ENCODE peak calls at places on chromosomes 4 and X, in nine cellular contexts. E is ovary, J is tibial nerve, F is stomach, B is esophagus muscularis mucosa, T is SK-N-SH, Z is upper lobe of left lung, S is H1, U is K562. D is an unnamed sample. For H3K36me3, the result is how much of the 10 kb centered on the place peaks cover.

GRCh38 chr4:182143086-182143821 is 99.9 kb upstream of the TENM3 start:
- DNase-seq in E (no peak), J (no peak), F (no peak), B (no peak), T (no peak), Z (no peak), S (no peak), U (no peak), D (peak)

GRCh38 chr4:43776371-43776770 is 672.2 kb downstream of the KCTD8 start:
- DNase-seq in E (no peak), J (no peak), F (no peak), B (no peak), T (peak), Z (no peak), S (no peak), U (no peak), D (no peak)

GRCh38 chrX:20361890-20362262 is 95.2 kb upstream of the RPS6KA3 start:
- DNase-seq in E (no peak), J (peak), F (no peak), B (no peak), T (no peak), Z (no peak), S (no peak), U (no peak), D (no peak)

GRCh38 chrX:148043456-148043855 is 62.3 kb downstream of the FMR1NB start:
- DNase-seq in E (no peak), J (no peak), F (no peak), B (no peak), T (no peak), Z (no peak), S (no peak), U (no peak), D (no peak)

GRCh38 chr4:185005209-185005819 is 13.0 kb upstream of the HELT start:
- DNase-seq in E (peak), J (peak), F (peak), B (no peak), T (peak), Z (peak), S (no peak), U (peak), D (peak)

GRCh38 chr4:83328486-83328885 is 6.2 kb downstream of the HPSE start:
- DNase-seq in E (no peak), J (no peak), F (no peak), B (no peak), T (no peak), Z (no peak), S (no peak), U (no peak), D (no peak)

GRCh38 chrX:81957900-81958545 is 756.1 kb downstream of the SH3BGRL start:
- DNase-seq in E (no peak), J (no peak), F (no peak), B (no peak), T (peak), Z (no peak), S (no peak), U (no peak), D (no peak)

GRCh38 chr4:78710536-78710935 is 65.6 kb upstream of the BMP2K start:
- DNase-seq in E (no peak), J (no peak), F (no peak), B (no peak), T (no peak), Z (no peak), S (no peak), U (no peak), D (no peak)

GRCh38 chrX:153818571-153819397 is 11.6 kb downstream of the PDZD4 start:
- DNase-seq in E (no peak), J (no peak), F (peak), B (no peak), T (peak), Z (peak), S (no peak), U (peak), D (peak)

GRCh38 chr4:6974138-6974848 is 64.7 kb downstream of the TBC1D14 start:
- DNase-seq in E (peak), J (peak), F (peak), B (peak), T (peak), Z (no peak), S (peak), U (peak), D (peak)

GRCh38 chr4:126701756-126702155 is 931.0 kb upstream of the INTU start:
- DNase-seq in E (no peak), J (no peak), F (no peak), B (no peak), T (no peak), Z (no peak), S (no peak), U (no peak), D (no peak)

GRCh38 chr4:41143721-41144379 is 70.5 kb downstream of the APBB2 start:
- DNase-seq in E (no peak), J (no peak), F (no peak), B (no peak), T (no peak), Z (no peak), S (no peak), U (no peak), D (no peak)

GRCh38 chrX:24482823-24483410 is 17.8 kb downstream of the PDK3 start:
- DNase-seq in E (no peak), J (no peak), F (no peak), B (no peak), T (no peak), Z (no peak), S (no peak), U (no peak), D (no peak)

GRCh38 chrX:24478516-24478915 is 13.4 kb downstream of the PDK3 start:
- DNase-seq in E (no peak), J (no peak), F (no peak), B (no peak), T (no peak), Z (no peak), S (no peak), U (no peak), D (no peak)

GRCh38 chrX:24475480-24475879 is 10.4 kb downstream of the PDK3 start:
- DNase-seq in E (no peak), J (no peak), F (no peak), B (no peak), T (no peak), Z (no peak), S (no peak), U (no peak), D (no peak)

GRCh38 chrX:24483596-24483995 is 18.5 kb downstream of the PDK3 start:
- DNase-seq in E (no peak), J (no peak), F (no peak), B (no peak), T (no peak), Z (no peak), S (no peak), U (no peak), D (no peak)

GRCh38 chrX:24479924-24480722 is 15.0 kb downstream of the PDK3 start:
- DNase-seq in E (no peak), J (peak), F (no peak), B (no peak), T (no peak), Z (no peak), S (no peak), U (no peak), D (peak)
- TF ChIP-seq EP300 in E (no peak), J (no peak), F (no peak), B (no peak), T (no peak), Z (no peak), S (no peak), U (no peak), D (no peak)

DNA sequence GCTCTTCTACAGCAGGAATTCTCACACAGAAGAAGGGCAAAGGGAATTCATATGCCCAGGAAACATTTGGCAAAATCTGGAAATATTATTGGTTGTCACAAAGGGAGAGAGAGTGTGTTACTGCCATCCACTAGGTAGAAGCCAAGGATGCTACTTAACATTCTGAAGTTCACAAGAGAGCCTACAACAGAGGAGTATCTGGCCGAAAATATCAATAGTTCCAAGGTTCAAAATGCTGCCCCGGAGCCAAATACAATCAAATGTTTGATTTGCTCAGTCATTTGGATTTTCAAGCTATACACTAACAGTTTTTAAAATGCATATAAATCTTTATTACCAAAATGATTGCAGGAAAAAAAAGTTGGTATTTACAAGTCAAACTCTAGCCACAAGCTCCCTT is 18.8 kb downstream of the OTUD4 start:
- DNase-seq in E (no peak), J (no peak), F (no peak), B (no peak), T (no peak), Z (no peak), S (no peak), U (no peak), D (no peak)
- H3K36me3 ChIP-seq in E (under half), J (under half), F (half or more), B (half or more), T (under half), Z (under half), S (under half), U (half or more), D (under half)

GRCh38 chrX:106467943-106468342 is 143.8 kb upstream of the RADX start:
- DNase-seq in E (no peak), J (no peak), F (no peak), B (no peak), T (no peak), Z (no peak), S (no peak), U (no peak), D (no peak)

GRCh38 chrX:106468433-106468832 is 143.3 kb upstream of the RADX start:
- DNase-seq in E (no peak), J (no peak), F (no peak), B (no peak), T (no peak), Z (no peak), S (no peak), U (no peak), D (no peak)

DNA sequence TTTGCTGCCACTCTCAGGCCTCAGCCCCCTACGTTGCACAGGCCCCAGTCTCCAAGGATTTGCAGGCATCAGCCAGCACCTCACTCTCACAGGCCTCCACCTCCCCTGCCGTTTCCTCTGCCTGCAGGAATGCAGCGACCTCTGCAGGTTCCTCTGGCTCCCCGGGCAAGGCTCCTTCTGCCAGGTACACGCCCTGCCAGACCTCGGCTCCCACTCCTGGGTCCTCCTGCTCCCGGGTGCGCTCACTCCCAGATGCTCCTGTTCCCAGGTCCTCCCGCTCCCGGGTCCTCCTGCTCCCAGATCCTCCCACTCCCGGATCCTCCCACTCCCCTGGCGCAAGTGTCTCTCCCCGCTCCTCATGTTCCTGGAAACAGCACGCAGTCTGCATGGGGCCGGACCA is 144.4 kb upstream of the RADX start:
- DNase-seq in E (no peak), J (no peak), F (no peak), B (no peak), T (no peak), Z (no peak), S (no peak), U (no peak), D (no peak)
- TF ChIP-seq EP300 in E (no peak), J (no peak), F (no peak), B (no peak), T (no peak), Z (no peak), S (no peak), U (no peak), D (no peak)

GRCh38 chr4:76116821-76117220 is 31.4 kb downstream of the NUP54 start:
- DNase-seq in E (no peak), J (no peak), F (no peak), B (no peak), T (no peak), Z (no peak), S (no peak), U (no peak), D (no peak)
- H3K36me3 ChIP-seq in E (under half), J (under half), F (half or more), B (half or more), T (half or more), Z (under half), S (half or more), U (half or more), D (under half)

GRCh38 chr4:55517526-55518229 is 29.0 kb downstream of the CLOCK start:
- DNase-seq in E (no peak), J (no peak), F (no peak), B (no peak), T (no peak), Z (no peak), S (no peak), U (no peak), D (no peak)
- TF ChIP-seq EP300 in E (no peak), J (no peak), F (no peak), B (no peak), T (no peak), Z (no peak), S (no peak), U (no peak), D (no peak)

DNA sequence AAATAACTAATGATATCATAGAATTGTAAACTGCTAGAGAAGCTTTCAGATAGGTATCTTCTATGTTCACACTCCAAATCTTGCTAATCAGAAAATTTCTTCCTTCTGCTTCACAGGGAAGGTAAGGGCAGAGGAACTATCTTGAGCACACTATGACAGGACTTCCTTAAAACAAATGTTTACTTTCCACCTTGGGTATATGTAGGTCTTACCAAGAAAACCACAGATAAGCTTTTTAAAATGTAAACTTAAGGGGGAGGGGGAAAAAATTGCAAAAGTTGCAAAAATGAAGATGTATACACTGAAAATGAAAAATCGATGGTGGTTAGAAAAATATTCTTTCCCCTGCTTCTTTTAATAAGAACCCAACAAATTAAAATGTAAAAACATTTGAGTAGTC is 30.9 kb downstream of the YTHDC1 start:
- DNase-seq in E (no peak), J (no peak), F (no peak), B (no peak), T (no peak), Z (no peak), S (no peak), U (no peak), D (no peak)
- H3K36me3 ChIP-seq in E (under half), J (under half), F (half or more), B (half or more), T (half or more), Z (half or more), S (half or more), U (half or more), D (half or more)

GRCh38 chr4:80385397-80386280 is 50.1 kb downstream of the CFAP299 start:
- DNase-seq in E (no peak), J (no peak), F (no peak), B (no peak), T (no peak), Z (peak), S (no peak), U (no peak), D (no peak)

GRCh38 chr4:80388284-80388607 is 52.7 kb downstream of the CFAP299 start:
- DNase-seq in E (no peak), J (no peak), F (no peak), B (peak), T (no peak), Z (no peak), S (no peak), U (no peak), D (no peak)

GRCh38 chr4:80390178-80390577 is 54.6 kb downstream of the CFAP299 start:
- DNase-seq in E (no peak), J (no peak), F (no peak), B (no peak), T (no peak), Z (no peak), S (no peak), U (no peak), D (no peak)

GRCh38 chr4:80386281-80386886 is 50.9 kb downstream of the CFAP299 start:
- DNase-seq in E (no peak), J (no peak), F (no peak), B (peak), T (no peak), Z (peak), S (no peak), U (no peak), D (no peak)

GRCh38 chr4:80387390-80388283 is 52.1 kb downstream of the CFAP299 start:
- DNase-seq in E (no peak), J (no peak), F (no peak), B (peak), T (no peak), Z (peak), S (no peak), U (no peak), D (no peak)
- TF ChIP-seq EP300 in E (no peak), J (no peak), F (no peak), B (no peak), T (no peak), Z (no peak), S (no peak), U (no peak), D (no peak)

DNA sequence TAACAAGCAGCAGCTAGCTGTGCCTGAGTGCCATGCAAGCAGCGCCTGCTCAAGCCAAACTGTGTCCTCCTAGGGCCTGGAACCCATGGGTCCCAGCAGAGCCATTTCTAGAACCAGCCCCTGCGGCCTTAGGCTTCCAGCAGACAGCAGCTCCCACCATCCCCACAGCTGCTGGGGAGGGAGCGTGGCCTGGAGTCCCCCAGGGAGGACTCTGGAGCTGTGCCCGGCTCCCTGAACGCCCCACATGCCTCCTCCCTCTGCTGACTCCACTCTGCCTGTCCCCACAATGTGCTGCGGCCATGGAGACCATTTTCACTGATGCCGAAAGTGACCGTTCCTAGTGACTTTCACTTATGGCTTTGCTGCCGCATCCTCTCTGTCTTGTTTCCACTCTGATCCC is 45.9 kb downstream of the GAK start:
- DNase-seq in E (no peak), J (no peak), F (no peak), B (no peak), T (no peak), Z (no peak), S (no peak), U (no peak), D (no peak)
- H3K36me3 ChIP-seq in E (under half), J (under half), F (half or more), B (half or more), T (half or more), Z (half or more), S (under half), U (half or more), D (under half)

GRCh38 chr4:176818531-176818930 is 25.8 kb upstream of the VEGFC start:
- DNase-seq in E (no peak), J (no peak), F (no peak), B (no peak), T (no peak), Z (no peak), S (no peak), U (no peak), D (no peak)
- TF ChIP-seq EP300 in E (no peak), J (no peak), F (no peak), B (no peak), T (no peak), Z (no peak), S (no peak), U (no peak), D (no peak)